ENCODE peak calls at places on chromosomes 5 and 9, in ten cellular contexts. J is stimulated activated CD4-positive, alpha-beta T cell treated with anti-CD3 and anti-CD28 coated beads, TNF-alpha, amount 100 ng/mL, for 24 hours; O is NCI-H2171; V is WERI-Rb-1; Q is NB4; K is breast epithelium; W is choroid plexus epithelial cell; N is dermis microvascular lymphatic vessel endothelial cell; R is Caki2; E is effector memory CD4-positive, alpha-beta T cell. D is an unnamed sample.
A peak's percentile ranks its signal among the peaks of the same experiment; 100 is the strongest.

GRCh38 chr5:86143837-86144236 is 473.9 kb upstream of the COX7C start:
- DNase-seq in K (no peak), J (no peak), R (no peak), E (no peak), O (no peak), W (no peak), V (no peak), N (no peak), Q (no peak), D (no peak)

GRCh38 chr5:6462671-6463070 is 14.0 kb downstream of the UBE2QL1 start:
- DNase-seq in O (no peak), W (no peak), K (no peak), V (no peak), N (no peak), R (no peak), E (no peak), Q (no peak), J (no peak), D (no peak)

GRCh38 chr5:124996023-124996763 is 249.8 kb upstream of the ZNF608 start:
- DNase-seq in Q (no peak), R (peak; percentile 31), W (peak; percentile 33), O (no peak), J (no peak), N (no peak), K (no peak), E (no peak), V (no peak), D (no peak)

GRCh38 chr9:2568689-2569088 is 52.9 kb upstream of the VLDLR start:
- DNase-seq in Q (no peak), K (no peak), N (no peak), W (no peak), R (peak; percentile 14), E (no peak), J (no peak), O (no peak), V (no peak), D (no peak)

GRCh38 chr9:12702160-12702758 is 9.1 kb downstream of the TYRP1 start:
- DNase-seq in Q (no peak), E (no peak), V (peak; percentile 27), K (no peak), N (peak; percentile 83), R (peak; percentile 41), J (no peak), W (peak; percentile 78), O (peak; percentile 37), D (no peak)

GRCh38 chr5:137856201-137856600 is 11.5 kb upstream of the MYOT start:
- DNase-seq in J (no peak), Q (no peak), W (no peak), R (no peak), K (no peak), V (no peak), N (no peak), E (no peak), O (no peak), D (no peak)

GRCh38 chr5:9479361-9479760 is 66.5 kb downstream of the SEMA5A start:
- DNase-seq in E (no peak), W (peak; percentile 30), K (no peak), R (no peak), V (no peak), N (no peak), J (no peak), O (no peak), Q (no peak), D (peak; percentile 23)

GRCh38 chr9:93167838-93168237 is 16.1 kb upstream of the WNK2 start:
- DNase-seq in W (no peak), N (no peak), Q (no peak), K (no peak), J (no peak), R (no peak), O (no peak), V (no peak), E (no peak), D (no peak)

GRCh38 chr5:67262202-67262601 is 65.6 kb upstream of the CD180 start:
- DNase-seq in O (no peak), V (no peak), R (no peak), J (no peak), K (no peak), N (no peak), Q (no peak), E (no peak), W (no peak), D (no peak)

GRCh38 chr5:155883966-155884555 is 442.9 kb upstream of the SGCD start:
- DNase-seq in V (peak; percentile 63), N (no peak), J (no peak), W (no peak), O (no peak), E (no peak), Q (no peak), K (no peak), R (no peak), D (no peak)

GRCh38 chr9:115416299-115416698 is 298.3 kb upstream of the TNC start:
- DNase-seq in J (no peak), W (no peak), N (no peak), O (no peak), E (no peak), K (no peak), Q (no peak), R (no peak), V (no peak), D (no peak)

GRCh38 chr9:89804766-89805531 is 200.1 kb downstream of the GADD45G start:
- DNase-seq in R (no peak), K (no peak), J (no peak), N (no peak), W (no peak), V (no peak), E (no peak), Q (no peak), O (peak; percentile 23), D (no peak)

GRCh38 chr9:37984672-37985611 is 81.0 kb upstream of the SLC25A51 start:
- DNase-seq in K (no peak), R (no peak), J (no peak), E (no peak), V (no peak), N (peak; percentile 59), W (peak; percentile 77), Q (no peak), O (peak; percentile 37), D (no peak)

GRCh38 chr9:122122903-122123632 is 30.0 kb upstream of the TTLL11 start:
- DNase-seq in R (peak; percentile 51), O (peak; percentile 19), E (peak; percentile 43), W (peak; percentile 84), N (no peak), V (peak; percentile 83), Q (peak; percentile 77), K (no peak), J (peak; percentile 42), D (no peak)

GRCh38 chr9:25964239-25964638 is 286.0 kb upstream of the TUSC1 start:
- DNase-seq in W (peak; percentile 61), E (no peak), Q (peak; percentile 58), J (no peak), R (peak; percentile 66), N (peak; percentile 36), K (no peak), O (no peak), V (peak; percentile 53), D (peak; percentile 39)

GRCh38 chr5:139651502-139651862 is 3.3 kb downstream of the CXXC5 start:
- DNase-seq in W (no peak), V (no peak), O (no peak), R (no peak), J (no peak), E (no peak), Q (no peak), N (no peak), K (no peak), D (no peak)

GRCh38 chr5:124841829-124842712 is 95.6 kb upstream of the ZNF608 start:
- DNase-seq in K (peak; percentile 19), E (no peak), O (no peak), J (no peak), V (no peak), W (peak; percentile 88), Q (no peak), N (no peak), R (no peak), D (no peak)

GRCh38 chr5:177458912-177459350 is 12.3 kb downstream of the PRR7 start:
- DNase-seq in E (no peak), V (no peak), N (no peak), K (no peak), W (peak; percentile 36), O (no peak), R (no peak), J (no peak), Q (no peak), D (no peak)

GRCh38 chr9:13263511-13263910 is 16.0 kb downstream of the MPDZ start:
- DNase-seq in J (no peak), R (no peak), N (no peak), K (no peak), V (no peak), W (no peak), Q (no peak), E (no peak), O (no peak), D (no peak)

GRCh38 chr5:94274684-94275083 is 343.7 kb downstream of the KIAA0825 start:
- DNase-seq in W (no peak), V (no peak), O (no peak), J (no peak), R (no peak), Q (no peak), N (no peak), E (no peak), K (no peak), D (no peak)

GRCh38 chr9:15909297-15909696 is 356.5 kb downstream of the CCDC171 start:
- DNase-seq in Q (no peak), V (no peak), R (no peak), K (no peak), J (no peak), W (peak; percentile 88), N (no peak), O (no peak), E (no peak), D (peak; percentile 6)

GRCh38 chr5:66666778-66667177 is 70.6 kb downstream of the MAST4 start:
- DNase-seq in V (no peak), R (no peak), Q (no peak), W (no peak), K (no peak), N (no peak), O (no peak), E (no peak), J (no peak), D (no peak)

GRCh38 chr5:64666058-64666457 is 24.2 kb upstream of the SHISAL2B start:
- DNase-seq in E (no peak), V (no peak), Q (no peak), K (no peak), W (peak; percentile 81), N (no peak), R (no peak), O (no peak), J (no peak), D (no peak)

GRCh38 chr5:132653716-132654115 is 4.3 kb upstream of the IL13 start:
- DNase-seq in Q (no peak), W (peak; percentile 16), K (no peak), J (no peak), V (no peak), R (no peak), N (no peak), E (no peak), O (no peak), D (no peak)

GRCh38 chr9:14903040-14903439 is 7.2 kb downstream of the FREM1 start:
- DNase-seq in N (no peak), V (no peak), R (no peak), K (no peak), J (no peak), E (no peak), O (no peak), Q (no peak), W (no peak), D (no peak)

GRCh38 chr9:21574261-21574660 is 92.1 kb upstream of the IFNE start:
- DNase-seq in Q (no peak), N (no peak), O (no peak), E (no peak), W (no peak), V (no peak), J (no peak), K (no peak), R (no peak), D (no peak)

GRCh38 chr5:93594591-93595419 is 11.8 kb downstream of the NR2F1 start:
- DNase-seq in E (no peak), W (peak; percentile 91), K (no peak), J (no peak), V (no peak), Q (no peak), O (no peak), N (no peak), R (no peak), D (no peak)

GRCh38 chr5:36305571-36306326 is 4.0 kb upstream of the RANBP3L start:
- DNase-seq in K (no peak), R (peak; percentile 28), V (peak; percentile 44), J (no peak), Q (peak; percentile 71), N (peak; percentile 30), E (no peak), W (peak; percentile 75), O (peak; percentile 11), D (no peak)

D was measured in retinal pigment epithelial cell.